ENCODE peak calls at places on chromosomes 3 and 15, in four cellular contexts. W, R, Q and D are unnamed samples.

GRCh38 chr3:103712320-103713008 is 1277.6 kb downstream of the ZPLD1 start:
- DNase-seq in R (peak), Q (no peak), W (no peak), D (no peak)

GRCh38 chr3:185561374-185561943 is 9.1 kb upstream of the LIPH start:
- DNase-seq in R (no peak), Q (no peak), W (no peak), D (no peak)

GRCh38 chr3:11447584-11448200 is 175.5 kb downstream of the ATG7 start:
- DNase-seq in W (no peak), R (no peak), Q (no peak), D (no peak)

GRCh38 chr3:140499114-140499757 is 178.6 kb upstream of the TRIM42 start:
- DNase-seq in W (peak), Q (no peak), R (peak), D (no peak)

GRCh38 chr3:116512281-116512680 is 67.0 kb upstream of the LSAMP start:
- DNase-seq in Q (no peak), R (no peak), W (no peak), D (no peak)

GRCh38 chr3:14346191-14346590 is 56.2 kb upstream of the SLC6A6 start:
- DNase-seq in W (no peak), Q (no peak), R (no peak), D (no peak)

GRCh38 chr15:22944651-22945050 is 35.5 kb downstream of the CYFIP1 start:
- DNase-seq in R (peak), W (no peak), Q (no peak), D (no peak)

GRCh38 chr3:12643724-12644123 is 20.2 kb downstream of the RAF1 start:
- DNase-seq in Q (no peak), W (no peak), R (no peak), D (no peak)

GRCh38 chr15:77354064-77354463 is 65.8 kb downstream of the PEAK1 start:
- DNase-seq in R (peak), W (no peak), Q (no peak), D (no peak)

GRCh38 chr3:188916934-188917391 is 254.8 kb upstream of the TPRG1 start:
- DNase-seq in Q (no peak), W (no peak), R (no peak), D (no peak)

GRCh38 chr15:29566914-29567313 is 255.4 kb downstream of the TJP1 start:
- DNase-seq in Q (no peak), W (peak), R (no peak), D (no peak)

GRCh38 chr15:97084650-97085049 is 754.1 kb downstream of the NR2F2 start:
- DNase-seq in Q (no peak), W (no peak), R (peak), D (peak)

GRCh38 chr15:57550640-57551039 is 41.1 kb upstream of the MYZAP start:
- DNase-seq in W (no peak), R (no peak), Q (peak), D (no peak)

GRCh38 chr3:85790445-85791030 is 831.7 kb downstream of the CADM2 start:
- DNase-seq in Q (no peak), W (peak), R (no peak), D (no peak)

GRCh38 chr3:129651316-129652202 is 45.1 kb upstream of the PLXND1 start:
- DNase-seq in R (peak), Q (no peak), W (peak), D (peak)

GRCh38 chr15:60477991-60478632 is 830 bp downstream of the ICE2 start:
- DNase-seq in R (peak), Q (no peak), W (peak), D (peak)

GRCh38 chr3:127787071-127787490 is 35.2 kb downstream of the MGLL start:
- DNase-seq in R (no peak), W (no peak), Q (peak), D (no peak)

GRCh38 chr3:167406876-167407492 is 26.9 kb upstream of the ZBBX start:
- DNase-seq in W (peak), Q (no peak), R (peak), D (peak)

GRCh38 chr3:182392182-182392917 is 401.0 kb upstream of the ATP11B start:
- DNase-seq in R (no peak), W (no peak), Q (no peak), D (no peak)

GRCh38 chr3:48120223-48120622 is 68.0 kb downstream of the CDC25A start:
- DNase-seq in Q (no peak), R (no peak), W (no peak), D (no peak)

GRCh38 chr3:81485444-81485865 is 276.0 kb downstream of the GBE1 start:
- DNase-seq in R (peak), Q (no peak), W (no peak), D (no peak)

GRCh38 chr15:101651753-101652097 is 456 bp downstream of the TM2D3 start:
- DNase-seq in W (no peak), Q (no peak), R (peak), D (no peak)

GRCh38 chr3:135849827-135850226 is 115.7 kb upstream of the PPP2R3A start:
- DNase-seq in W (no peak), Q (no peak), R (no peak), D (no peak)

GRCh38 chr3:111134302-111134701 is 62.7 kb downstream of the NECTIN3 start:
- DNase-seq in W (no peak), R (no peak), Q (no peak), D (no peak)

GRCh38 chr3:105365171-105365535 is 1.6 kb upstream of the ALCAM start:
- DNase-seq in Q (no peak), R (no peak), W (no peak), D (no peak)

DNA sequence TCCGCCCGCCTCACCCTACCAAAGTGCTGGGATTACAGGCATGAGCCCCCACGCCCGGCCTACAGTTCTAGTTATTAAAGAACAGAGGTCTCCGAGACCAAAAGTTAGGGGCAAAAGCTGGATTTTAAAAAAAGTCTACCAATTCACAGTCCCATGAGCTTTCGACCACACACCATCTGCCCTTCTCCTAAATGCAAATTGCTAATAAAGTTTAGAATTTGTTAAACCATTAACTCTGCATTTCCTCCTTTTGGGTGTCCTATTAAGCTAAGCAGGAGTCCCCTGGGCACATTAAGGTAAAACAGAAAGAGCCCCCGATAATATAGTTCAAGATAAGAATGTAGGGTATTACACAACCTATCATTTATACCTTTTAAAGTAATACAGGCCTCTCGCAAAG is 322.7 kb downstream of the FOXP1 start:
- DNase-seq in R (no peak), W (no peak), Q (no peak), D (no peak)
- H3K4me3 ChIP-seq in R (no peak), W (no peak), Q (no peak), D (no peak)

GRCh38 chr3:133158686-133159085 is 120.5 kb downstream of the TMEM108 start:
- DNase-seq in Q (no peak), W (no peak), R (no peak), D (peak)
- H3K27ac ChIP-seq in Q (no peak), W (no peak), R (no peak), D (no peak)

GRCh38 chr15:74725845-74726773 is 781 bp upstream of the CYP1A1 start:
- DNase-seq in Q (peak), R (peak), W (peak), D (no peak)
- H3K4me3 ChIP-seq in Q (peak), R (peak), W (peak), D (peak)

GRCh38 chr3:4581452-4581851 is 88.3 kb downstream of the ITPR1 start:
- DNase-seq in R (no peak), W (no peak), Q (no peak), D (no peak)
- H3K27ac ChIP-seq in R (no peak), W (no peak), Q (peak), D (no peak)